ENCODE peak calls at places on chromosomes 16 and 17, in six cellular contexts. H, O, Q, N, L and I are unnamed samples.

GRCh38 chr17:21286066-21286770 is 1.7 kb downstream of the MAP2K3 start:
- DNase-seq in O (peak), H (no peak), Q (no peak), L (peak), N (peak), I (peak)

GRCh38 chr16:69143116-69143515 is 10.7 kb downstream of the UTP4 start:
- DNase-seq in N (no peak), H (no peak), O (no peak), Q (no peak), L (no peak), I (no peak)

GRCh38 chr16:73778872-73779271 is 517.7 kb upstream of the PSMD7 start:
- DNase-seq in O (no peak), N (no peak), H (no peak), L (no peak), Q (no peak), I (no peak)

GRCh38 chr16:14955546-14956231 is 18.4 kb downstream of the NPIPA1 start:
- DNase-seq in L (no peak), H (no peak), O (peak), N (no peak), Q (no peak), I (no peak)

GRCh38 chr17:9259419-9259818 is 238.1 kb downstream of the NTN1 start:
- DNase-seq in H (no peak), O (peak), Q (no peak), N (no peak), L (no peak), I (no peak)

GRCh38 chr16:17434006-17434405 is 36.8 kb downstream of the XYLT1 start:
- DNase-seq in O (no peak), L (no peak), N (no peak), H (no peak), Q (no peak), I (no peak)

GRCh38 chr16:88700636-88701482 is 5.3 kb downstream of the RNF166 start:
- DNase-seq in H (peak), Q (peak), O (peak), N (peak), L (no peak), I (peak)

GRCh38 chr17:2705888-2706795 is 5.4 kb downstream of the CLUH start:
- DNase-seq in O (no peak), N (no peak), Q (no peak), H (no peak), L (no peak), I (no peak)

GRCh38 chr16:73390936-73391335 is 343.0 kb upstream of the ZFHX3 start:
- DNase-seq in Q (no peak), O (no peak), N (no peak), H (no peak), L (no peak), I (no peak)

GRCh38 chr17:52938623-52939230 is 780.2 kb upstream of the CA10 start:
- DNase-seq in O (no peak), L (peak), Q (no peak), H (no peak), N (no peak), I (no peak)

GRCh38 chr17:2047590-2047989 is 5.8 kb downstream of the OVCA2 start:
- DNase-seq in Q (no peak), O (no peak), H (no peak), N (no peak), L (no peak), I (no peak)

GRCh38 chr16:57479043-57479421 is 7.3 kb downstream of the DOK4 start:
- DNase-seq in H (no peak), N (no peak), O (no peak), Q (no peak), L (no peak), I (no peak)

GRCh38 chr16:50743575-50744225 is 1.8 kb downstream of the CYLD start:
- DNase-seq in H (no peak), N (no peak), L (no peak), Q (no peak), O (no peak), I (peak)

GRCh38 chr16:56832768-56833167 is 32.2 kb upstream of the SLC12A3 start:
- DNase-seq in O (no peak), H (no peak), L (no peak), N (no peak), Q (no peak), I (no peak)

GRCh38 chr17:45227101-45227591 is 5.5 kb downstream of the FMNL1 start:
- DNase-seq in N (no peak), O (peak), Q (peak), H (no peak), L (no peak), I (no peak)

GRCh38 chr16:86354641-86355040 is 155.7 kb upstream of the FOXF1 start:
- DNase-seq in N (no peak), O (no peak), H (no peak), Q (no peak), L (no peak), I (no peak)

DNA sequence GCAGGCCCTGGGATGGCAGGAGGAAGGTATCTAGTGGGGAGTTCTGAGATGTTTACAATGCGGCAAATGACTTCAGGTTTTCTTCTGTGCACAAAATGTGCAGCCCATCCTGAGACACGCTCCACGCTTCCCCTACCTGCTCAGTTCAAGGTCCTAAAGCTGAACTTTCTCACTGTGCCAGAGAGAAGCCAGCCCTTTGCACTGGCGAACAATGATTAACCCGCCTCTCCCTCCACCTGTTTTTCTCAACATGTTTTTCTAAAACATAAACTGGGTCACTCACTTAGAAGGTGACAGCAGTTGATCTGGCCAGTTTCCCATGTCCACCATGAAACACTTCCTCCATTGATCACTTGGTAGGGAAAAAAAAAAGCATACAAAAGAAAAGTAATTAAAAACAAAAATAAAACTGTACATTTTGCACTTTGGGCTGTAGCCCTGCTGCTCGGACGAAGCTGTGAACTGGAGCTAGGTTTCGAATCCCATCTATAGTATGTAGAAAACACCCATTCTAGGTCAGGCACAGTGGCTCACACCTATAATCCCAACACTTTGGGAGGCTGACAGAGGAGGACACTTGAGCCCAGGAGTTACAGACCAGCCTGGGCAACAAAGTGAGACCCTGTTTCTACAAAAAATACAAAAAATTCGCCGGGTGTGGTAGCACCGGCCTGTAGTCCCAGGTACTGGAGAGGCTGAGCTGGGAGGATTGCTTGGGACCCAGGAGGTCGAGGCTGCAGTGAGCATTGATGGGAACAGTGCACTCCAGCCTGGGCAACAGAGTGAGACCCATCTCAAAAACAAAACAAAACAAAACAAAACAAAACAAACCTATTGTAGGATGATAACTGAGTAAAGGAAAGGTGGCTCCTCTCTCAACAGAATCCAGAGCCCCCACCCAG is 6.1 kb upstream of the G6PC1 start:
- DNase-seq in O (no peak), H (no peak), Q (no peak), N (peak), L (no peak), I (no peak)
- H3K27ac ChIP-seq in O (no peak), H (no peak), Q (no peak), N (peak), L (no peak), I (no peak)

GRCh38 chr16:58685084-58685449 is 497 bp upstream of the SLC38A7 start:
- DNase-seq in N (no peak), L (no peak), Q (no peak), H (no peak), O (no peak), I (no peak)
- H3K4me3 ChIP-seq in N (no peak), L (no peak), Q (peak), H (peak), O (peak), I (peak)

GRCh38 chr16:19859166-19859565 is 25.5 kb downstream of the GPRC5B start:
- DNase-seq in O (no peak), L (no peak), H (no peak), Q (no peak), N (no peak), I (no peak)

GRCh38 chr16:19861069-19861468 is 23.6 kb downstream of the GPRC5B start:
- DNase-seq in Q (no peak), O (no peak), L (peak), H (no peak), N (no peak), I (no peak)

GRCh38 chr16:19859603-19860002 is 25.0 kb downstream of the GPRC5B start:
- DNase-seq in Q (no peak), L (no peak), O (no peak), N (no peak), H (no peak), I (no peak)

GRCh38 chr16:19861811-19862327 is 22.8 kb downstream of the GPRC5B start:
- DNase-seq in Q (no peak), L (peak), N (no peak), O (no peak), H (no peak), I (no peak)

DNA sequence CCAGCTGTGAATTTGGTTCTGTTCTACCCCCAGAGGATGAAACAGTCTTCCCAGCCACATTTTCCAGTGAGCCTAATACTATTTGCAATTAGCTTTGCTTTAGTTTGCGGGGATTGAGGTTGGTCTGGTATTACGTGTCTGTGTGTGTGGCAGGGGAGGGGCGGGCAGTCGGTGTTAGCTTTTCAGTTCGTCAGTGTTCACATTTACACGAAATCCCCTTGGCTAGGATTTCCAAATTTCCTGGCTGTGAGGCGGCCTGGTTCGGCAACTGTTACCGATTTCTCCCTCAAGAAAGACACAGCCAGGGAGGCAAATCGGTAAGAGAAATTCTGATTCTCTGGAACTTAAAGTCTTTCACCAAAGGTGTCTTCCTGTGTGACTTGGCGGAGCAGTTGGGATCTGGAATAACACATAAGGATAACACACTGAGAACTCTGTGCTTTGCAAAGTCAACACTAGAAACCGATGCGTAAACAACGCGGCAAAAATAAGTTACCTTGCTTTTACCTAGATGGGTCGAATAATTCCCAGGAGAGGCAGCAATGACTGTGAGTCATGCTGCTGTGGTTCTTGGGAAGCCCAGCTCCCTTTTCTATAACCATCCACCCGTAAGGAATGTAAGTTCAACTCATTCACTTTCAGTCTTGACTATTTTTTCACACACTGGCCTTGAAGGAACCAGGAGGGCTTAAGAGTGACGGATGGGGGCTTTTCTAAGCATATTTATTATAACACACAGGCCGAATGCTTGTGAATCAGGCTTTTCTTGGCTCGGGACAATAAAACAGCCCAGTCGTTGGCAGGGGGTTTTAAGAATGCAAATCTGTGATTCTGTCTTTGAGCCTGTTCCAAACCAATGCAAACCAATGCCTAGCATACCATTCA is 24.3 kb downstream of the GPRC5B start:
- DNase-seq in N (no peak), H (no peak), Q (no peak), O (no peak), L (peak), I (no peak)
- H3K27ac ChIP-seq in N (no peak), H (no peak), Q (no peak), O (no peak), L (peak), I (no peak)

DNA sequence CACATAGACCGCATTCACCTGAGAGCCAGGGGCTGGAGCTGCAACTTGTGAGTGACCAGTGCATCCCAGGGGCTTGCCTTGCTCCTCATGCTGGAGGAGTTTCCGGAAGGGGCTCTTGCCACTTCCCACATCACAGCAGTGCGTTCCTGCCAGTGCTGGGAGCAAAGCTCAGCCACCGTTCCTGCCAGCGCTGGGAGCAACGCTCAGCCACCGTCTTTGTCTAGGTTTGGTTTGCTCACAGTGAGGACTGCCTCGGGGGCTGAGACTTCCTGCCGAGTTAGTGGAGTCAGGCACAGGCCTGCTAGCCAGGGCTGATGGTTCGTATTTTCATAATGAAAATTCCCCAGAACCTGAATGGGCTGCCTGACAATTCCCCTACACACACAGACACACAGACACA is 5.4 kb upstream of the CHRNE start:
- DNase-seq in N (no peak), O (no peak), L (peak), Q (no peak), H (no peak), I (no peak)
- H3K4me3 ChIP-seq in N (no peak), O (no peak), L (no peak), Q (no peak), H (no peak), I (no peak)

GRCh38 chr16:61246592-61246991 is 789.6 kb downstream of the CDH8 start:
- DNase-seq in L (no peak), N (no peak), H (no peak), Q (no peak), O (no peak), I (no peak)
- H3K27ac ChIP-seq in L (no peak), N (no peak), H (no peak), Q (no peak), O (no peak), I (no peak)